ENCODE peak calls at places on chromosome 1, in ten cellular contexts. T is H54; A is heart left ventricle; V is thyroid gland; K is cardiac fibroblast; Y is lower leg skin; N is fibroblast of lung; B is activated naive CD4-positive, alpha-beta T cell treated with anti-CD3 and anti-CD28 coated beads, Interleukin-2, amount 50 U/mL, for 16 hours; S is PC-3; J is frontal cortex. C is an unnamed sample.

GRCh38 chr1:235012436-235013210 is 116.0 kb downstream of the TOMM20 start:
- DNase-seq in T (no peak), A (no peak), V (no peak), K (no peak), Y (no peak), N (no peak), B (no peak), S (no peak), J (no peak), C (no peak)

GRCh38 chr1:196193891-196194559 is 414.2 kb downstream of the KCNT2 start:
- DNase-seq in T (no peak), A (no peak), V (no peak), K (no peak), Y (no peak), N (peak), B (no peak), S (peak), J (no peak), C (no peak)

GRCh38 chr1:61441723-61442262 is 283.1 kb downstream of the TM2D1 start:
- DNase-seq in T (no peak), A (peak), V (no peak), K (peak), Y (no peak), N (no peak), B (no peak), S (no peak), J (no peak), C (peak)

GRCh38 chr1:209134001-209134400 is 449.5 kb upstream of the CAMK1G start:
- DNase-seq in T (no peak), A (no peak), V (no peak), K (no peak), Y (no peak), N (no peak), B (no peak), S (no peak), J (no peak), C (no peak)

GRCh38 chr1:172338295-172338735 is 82.2 kb upstream of the C1orf105 start:
- DNase-seq in T (no peak), A (no peak), V (no peak), K (no peak), Y (no peak), N (no peak), B (peak), S (no peak), J (no peak), C (no peak)

GRCh38 chr1:32606972-32607371 is 43.4 kb downstream of the ZBTB8OS start:
- DNase-seq in T (no peak), A (no peak), V (no peak), K (no peak), Y (no peak), N (no peak), B (no peak), S (no peak), J (no peak), C (no peak)

GRCh38 chr1:181398544-181398943 is 84.8 kb upstream of the CACNA1E start:
- DNase-seq in T (no peak), A (no peak), V (no peak), K (no peak), Y (no peak), N (no peak), B (no peak), S (no peak), J (no peak), C (no peak)

GRCh38 chr1:95953005-95953404 is 719.0 kb downstream of the RWDD3 start:
- DNase-seq in T (no peak), A (no peak), V (no peak), K (peak), Y (no peak), N (peak), B (no peak), S (peak), J (no peak), C (no peak)

GRCh38 chr1:40110389-40110788 is 13.3 kb upstream of the PPT1 start:
- DNase-seq in T (no peak), A (no peak), V (no peak), K (no peak), Y (no peak), N (no peak), B (no peak), S (no peak), J (no peak), C (no peak)